ENCODE peak calls at places on chromosomes 2 and 18, in eight cellular contexts. A, W, Q, L, R, I, M and E are unnamed samples.
A peak's percentile ranks its signal among the peaks of the same experiment; 100 is the strongest.

GRCh38 chr18:44939037-44939665 is 258.5 kb downstream of the SETBP1 start:
- DNase-seq in A (no peak), W (no peak), Q (no peak), L (no peak), R (no peak), I (no peak), M (no peak), E (no peak)

GRCh38 chr2:232013701-232014353 is 52.3 kb downstream of the DIS3L2 start:
- DNase-seq in A (no peak), W (no peak), Q (no peak), L (no peak), R (peak; percentile 45), I (no peak), M (no peak), E (no peak)

GRCh38 chr18:76495435-76496199 is 575 bp upstream of the ZNF516 start:
- DNase-seq in A (no peak), W (no peak), Q (no peak), L (no peak), R (no peak), I (no peak), M (peak; percentile 62), E (no peak)

GRCh38 chr18:49917742-49918141 is 104.4 kb upstream of the ACAA2 start:
- DNase-seq in A (no peak), W (no peak), Q (no peak), L (no peak), R (no peak), I (no peak), M (no peak), E (no peak)

GRCh38 chr2:68423966-68424650 is 43.0 kb downstream of the FBXO48 start:
- DNase-seq in A (no peak), W (no peak), Q (no peak), L (no peak), R (no peak), I (no peak), M (no peak), E (no peak)

GRCh38 chr2:235135990-235136561 is 184.3 kb downstream of the SH3BP4 start:
- DNase-seq in A (peak; percentile 21), W (peak; percentile 20), Q (peak; percentile 76), L (no peak), R (no peak), I (peak; percentile 88), M (peak; percentile 83), E (peak; percentile 89)

GRCh38 chr2:43133708-43134570 is 92.5 kb downstream of the ZFP36L2 start:
- DNase-seq in A (no peak), W (peak; percentile 79), Q (peak; percentile 75), L (no peak), R (no peak), I (peak; percentile 50), M (no peak), E (peak; percentile 83)

GRCh38 chr2:190581997-190582396 is 47.5 kb upstream of the NEMP2 start:
- DNase-seq in A (no peak), W (no peak), Q (no peak), L (no peak), R (no peak), I (no peak), M (no peak), E (no peak)

GRCh38 chr2:237599465-237600110 is 9.1 kb upstream of the RAB17 start:
- DNase-seq in A (no peak), W (no peak), Q (no peak), L (no peak), R (no peak), I (no peak), M (no peak), E (no peak)

GRCh38 chr2:132400169-132400900 is 16.3 kb upstream of the GPR39 start:
- DNase-seq in A (no peak), W (no peak), Q (no peak), L (no peak), R (no peak), I (no peak), M (no peak), E (no peak)

GRCh38 chr2:88919087-88919738 is 227.7 kb downstream of the RPIA start:
- DNase-seq in A (no peak), W (no peak), Q (no peak), L (no peak), R (no peak), I (no peak), M (no peak), E (peak; percentile 13)

GRCh38 chr2:120397362-120397811 is 51.5 kb downstream of the INHBB start:
- DNase-seq in A (no peak), W (no peak), Q (no peak), L (no peak), R (no peak), I (peak; percentile 24), M (peak; percentile 19), E (no peak)

GRCh38 chr18:24231773-24232735 is 93.2 kb downstream of the CABYR start:
- DNase-seq in A (no peak), W (no peak), Q (no peak), L (no peak), R (no peak), I (no peak), M (no peak), E (no peak)

GRCh38 chr2:134273240-134273983 is 19.5 kb downstream of the MGAT5 start:
- DNase-seq in A (no peak), W (no peak), Q (no peak), L (no peak), R (no peak), I (no peak), M (no peak), E (no peak)

GRCh38 chr2:152525277-152525838 is 190.4 kb downstream of the FMNL2 start:
- DNase-seq in A (no peak), W (no peak), Q (peak; percentile 78), L (no peak), R (no peak), I (peak; percentile 62), M (peak; percentile 46), E (peak; percentile 79)